ENCODE peak calls at places on chromosomes 12 and 14, in five cellular contexts. A, B, H, D and T are unnamed samples.

GRCh38 chr12:20946732-20947131 is 136.2 kb downstream of the SLCO1B3 start:
- DNase-seq in D (no peak), H (no peak), B (no peak), A (no peak), T (no peak)

GRCh38 chr14:29092121-29092520 is 325.5 kb downstream of the FOXG1 start:
- DNase-seq in D (no peak), A (no peak), H (no peak), B (no peak), T (no peak)

GRCh38 chr14:99774526-99775307 is 18.5 kb upstream of the EML1 start:
- DNase-seq in B (peak), D (no peak), H (no peak), A (no peak), T (no peak)

GRCh38 chr12:75996907-75997447 is 34.6 kb downstream of the PHLDA1 start:
- DNase-seq in A (no peak), D (no peak), H (no peak), B (no peak), T (no peak)

GRCh38 chr12:41034686-41035085 is 153.4 kb upstream of the PDZRN4 start:
- DNase-seq in A (no peak), D (no peak), B (no peak), H (no peak), T (no peak)

GRCh38 chr12:125633686-125634085 is 568.5 kb downstream of the AACS start:
- DNase-seq in H (no peak), A (no peak), D (no peak), B (no peak), T (no peak)

GRCh38 chr14:105505101-105505500 is 14.1 kb downstream of the TEDC1 start:
- DNase-seq in A (no peak), H (no peak), B (no peak), D (no peak), T (no peak)

GRCh38 chr14:24411468-24412454 is 13.0 kb downstream of the NYNRIN start:
- DNase-seq in B (peak), D (no peak), A (no peak), H (no peak), T (no peak)

DNA sequence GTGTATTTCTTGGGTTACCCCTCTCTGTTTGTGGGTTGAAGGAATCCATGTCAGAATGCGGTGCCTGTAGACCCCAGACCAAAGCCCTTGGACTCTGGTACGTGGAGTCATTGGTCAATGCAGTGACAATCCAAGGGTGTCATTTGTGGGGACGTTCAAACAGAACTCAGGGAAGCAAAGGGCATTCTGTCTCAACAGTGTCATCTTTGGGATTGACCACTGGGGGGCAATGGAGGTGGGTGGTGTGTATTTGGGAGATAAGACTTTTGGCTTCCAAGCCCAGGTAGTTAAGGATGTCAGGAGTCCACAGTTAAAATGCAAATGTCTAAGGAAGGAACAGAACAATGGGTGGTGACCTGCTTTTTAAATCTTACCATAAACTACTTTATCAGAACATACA is 54.6 kb upstream of the CCDC175 start:
- DNase-seq in B (no peak), H (no peak), D (no peak), A (no peak), T (no peak)
- TF ChIP-seq CTCF in B (peak), H (no peak), D (peak), A (peak), T (peak)

GRCh38 chr14:103728721-103729120 is 13.1 kb downstream of the ZFYVE21 start:
- DNase-seq in A (no peak), D (no peak), B (no peak), H (no peak), T (no peak)
- TF ChIP-seq CTCF in A (no peak), D (no peak), B (no peak), H (no peak), T (no peak)

DNA sequence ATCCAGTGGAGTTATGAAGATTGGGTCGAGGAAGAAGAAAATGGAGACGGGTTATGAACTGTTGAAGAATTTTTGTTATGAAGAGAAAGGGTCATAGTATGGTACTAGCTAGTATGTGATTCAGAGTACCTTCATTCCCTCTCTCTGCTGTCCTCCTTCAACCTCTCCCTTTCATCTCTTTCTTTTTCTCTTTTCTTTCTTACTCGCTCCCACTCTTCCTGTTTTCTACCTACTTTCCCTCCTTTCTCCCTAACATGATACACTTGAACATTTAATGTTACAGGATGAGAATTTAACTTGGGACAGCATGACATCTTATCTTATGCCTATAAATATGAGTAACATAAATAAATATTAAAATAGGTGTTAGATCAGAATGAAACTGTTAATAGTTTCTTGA is 112.9 kb downstream of the CCDC91 start:
- DNase-seq in H (no peak), D (no peak), B (no peak), A (no peak), T (no peak)
- TF ChIP-seq CTCF in H (no peak), D (no peak), B (no peak), A (no peak), T (no peak)

GRCh38 chr14:104371031-104371430 is 208.5 kb upstream of the C14orf180 start:
- DNase-seq in B (no peak), A (no peak), D (no peak), H (no peak), T (no peak)

GRCh38 chr14:104368751-104369100 is 210.8 kb upstream of the C14orf180 start:
- DNase-seq in D (no peak), A (no peak), H (no peak), B (no peak), T (no peak)

GRCh38 chr14:104369208-104369607 is 210.4 kb upstream of the C14orf180 start:
- DNase-seq in A (no peak), H (no peak), D (no peak), B (no peak), T (no peak)

GRCh38 chr14:104371917-104372316 is 207.6 kb upstream of the C14orf180 start:
- DNase-seq in A (no peak), D (no peak), H (no peak), B (no peak), T (no peak)

DNA sequence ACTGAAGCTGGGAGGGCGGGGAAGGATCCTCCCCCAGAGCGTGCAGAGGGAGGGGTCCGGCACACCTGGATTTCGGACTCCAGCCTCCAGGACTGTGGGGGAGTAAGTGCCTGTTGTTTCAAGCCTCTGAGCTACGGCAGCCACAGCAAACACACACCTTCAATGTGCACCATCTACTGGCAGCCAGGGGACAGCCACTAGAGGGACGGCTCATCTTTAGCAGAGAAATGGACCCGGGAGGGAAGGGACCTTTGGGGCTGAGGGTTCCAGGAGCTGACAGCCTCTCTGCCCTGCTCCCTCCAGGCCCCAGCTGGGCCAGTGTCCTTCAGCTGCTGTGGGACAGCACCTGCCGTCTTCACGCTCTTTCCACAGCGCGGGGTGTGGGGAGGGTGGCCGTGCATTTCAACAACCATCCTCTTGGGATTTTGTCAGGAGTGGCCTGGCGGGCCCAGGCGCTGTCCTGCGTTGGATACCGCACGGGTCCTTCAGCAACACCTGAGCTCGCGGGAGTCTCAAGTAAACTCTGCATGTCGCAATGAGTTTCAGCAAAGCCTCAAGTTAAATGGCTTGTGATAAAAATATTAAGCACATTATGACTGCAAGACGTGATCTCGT is 209.2 kb upstream of the C14orf180 start:
- DNase-seq in D (no peak), B (no peak), H (no peak), A (no peak), T (no peak)
- TF ChIP-seq CTCF in D (no peak), B (peak), H (no peak), A (no peak), T (peak)

GRCh38 chr14:63852271-63852816 is 460 bp upstream of the SYNE2 start:
- DNase-seq in D (no peak), H (no peak), B (no peak), A (no peak), T (no peak)

GRCh38 chr14:63854330-63854729 is 1.5 kb downstream of the SYNE2 start:
- DNase-seq in B (no peak), D (no peak), A (no peak), H (no peak), T (no peak)

GRCh38 chr14:63855272-63855671 is 2.5 kb downstream of the SYNE2 start:
- DNase-seq in H (no peak), A (no peak), B (no peak), D (no peak), T (no peak)

GRCh38 chr14:63853831-63854293 is 1.1 kb downstream of the SYNE2 start:
- DNase-seq in A (peak), D (no peak), B (peak), H (peak), T (no peak)

GRCh38 chr14:63852817-63853730 is at the start of gene SYNE2:
- DNase-seq in A (peak), D (no peak), H (peak), B (peak), T (peak)
- TF ChIP-seq CTCF in A (peak), D (no peak), H (no peak), B (peak), T (peak)